ENCODE peak calls at places on chromosomes 16 and 17, in seven cellular contexts. One of them, this sample, is unnamed.

GRCh38 chr16:5653041-5653440 is 555.4 kb upstream of the EEF2KMT start:
- DNase-seq in astrocyte of the hippocampus: no peak
- DNase-seq in Kasumi-1: no peak
- DNase-seq in T-cell: no peak
- DNase-seq in fibroblast of pulmonary artery: no peak
- DNase-seq in endodermal cell: no peak
- DNase-seq in NCI-H510A: no peak
- DNase-seq in this sample: no peak

GRCh38 chr17:731943-732787 is at the start of gene TLCD3A:
- DNase-seq in astrocyte of the hippocampus: peak
- DNase-seq in Kasumi-1: no peak
- DNase-seq in T-cell: no peak
- DNase-seq in fibroblast of pulmonary artery: peak
- DNase-seq in endodermal cell: peak
- DNase-seq in NCI-H510A: peak
- DNase-seq in this sample: peak

GRCh38 chr17:78278139-78278741 is 46.8 kb downstream of the TMEM235 start:
- DNase-seq in astrocyte of the hippocampus: no peak
- DNase-seq in Kasumi-1: no peak
- DNase-seq in T-cell: no peak
- DNase-seq in fibroblast of pulmonary artery: no peak
- DNase-seq in endodermal cell: peak
- DNase-seq in NCI-H510A: peak
- DNase-seq in this sample: peak

GRCh38 chr17:32136856-32137255 is 5.4 kb upstream of the RHOT1 start:
- DNase-seq in astrocyte of the hippocampus: no peak
- DNase-seq in Kasumi-1: no peak
- DNase-seq in T-cell: no peak
- DNase-seq in fibroblast of pulmonary artery: no peak
- DNase-seq in endodermal cell: no peak
- DNase-seq in NCI-H510A: no peak
- DNase-seq in this sample: no peak

GRCh38 chr17:49612721-49613120 is 37.0 kb downstream of the NXPH3 start:
- DNase-seq in astrocyte of the hippocampus: no peak
- DNase-seq in Kasumi-1: no peak
- DNase-seq in T-cell: no peak
- DNase-seq in fibroblast of pulmonary artery: no peak
- DNase-seq in endodermal cell: no peak
- DNase-seq in NCI-H510A: no peak
- DNase-seq in this sample: no peak

GRCh38 chr16:81609323-81609892 is 164.8 kb downstream of the CMIP start:
- DNase-seq in astrocyte of the hippocampus: no peak
- DNase-seq in Kasumi-1: no peak
- DNase-seq in T-cell: no peak
- DNase-seq in fibroblast of pulmonary artery: no peak
- DNase-seq in endodermal cell: no peak
- DNase-seq in NCI-H510A: no peak
- DNase-seq in this sample: no peak

GRCh38 chr17:80151333-80151732 is 4.4 kb upstream of the EIF4A3 start:
- DNase-seq in astrocyte of the hippocampus: peak
- DNase-seq in Kasumi-1: no peak
- DNase-seq in T-cell: no peak
- DNase-seq in fibroblast of pulmonary artery: peak
- DNase-seq in endodermal cell: no peak
- DNase-seq in NCI-H510A: no peak
- DNase-seq in this sample: no peak

GRCh38 chr17:45052052-45052772 is 780 bp upstream of the DCAKD start:
- DNase-seq in astrocyte of the hippocampus: peak
- DNase-seq in Kasumi-1: peak
- DNase-seq in T-cell: peak
- DNase-seq in fibroblast of pulmonary artery: no peak
- DNase-seq in endodermal cell: peak
- DNase-seq in NCI-H510A: peak
- DNase-seq in this sample: peak

GRCh38 chr17:63476494-63476856 is 386 bp upstream of the ACE start:
- DNase-seq in astrocyte of the hippocampus: peak
- DNase-seq in Kasumi-1: no peak
- DNase-seq in T-cell: no peak
- DNase-seq in fibroblast of pulmonary artery: no peak
- DNase-seq in endodermal cell: peak
- DNase-seq in NCI-H510A: peak
- DNase-seq in this sample: peak

GRCh38 chr17:77086433-77087010 is 54.2 kb upstream of the SEC14L1 start:
- DNase-seq in astrocyte of the hippocampus: peak
- DNase-seq in Kasumi-1: peak
- DNase-seq in T-cell: peak
- DNase-seq in fibroblast of pulmonary artery: peak
- DNase-seq in endodermal cell: peak
- DNase-seq in NCI-H510A: peak
- DNase-seq in this sample: peak

GRCh38 chr17:68533887-68534700 is 21.9 kb downstream of the PRKAR1A start:
- DNase-seq in astrocyte of the hippocampus: peak
- DNase-seq in Kasumi-1: peak
- DNase-seq in T-cell: no peak
- DNase-seq in fibroblast of pulmonary artery: peak
- DNase-seq in endodermal cell: no peak
- DNase-seq in NCI-H510A: no peak
- DNase-seq in this sample: peak

GRCh38 chr16:30797670-30798309 is 10.8 kb upstream of the ZNF629 start:
- DNase-seq in astrocyte of the hippocampus: no peak
- DNase-seq in Kasumi-1: peak
- DNase-seq in T-cell: no peak
- DNase-seq in fibroblast of pulmonary artery: no peak
- DNase-seq in endodermal cell: no peak
- DNase-seq in NCI-H510A: no peak
- DNase-seq in this sample: no peak

GRCh38 chr16:69727916-69728270 is 1.5 kb upstream of the NQO1 start:
- DNase-seq in astrocyte of the hippocampus: peak
- DNase-seq in Kasumi-1: no peak
- DNase-seq in T-cell: no peak
- DNase-seq in fibroblast of pulmonary artery: no peak
- DNase-seq in endodermal cell: no peak
- DNase-seq in NCI-H510A: no peak
- DNase-seq in this sample: no peak

GRCh38 chr17:59607817-59608403 is 11.8 kb upstream of the CLTC start:
- DNase-seq in astrocyte of the hippocampus: no peak
- DNase-seq in Kasumi-1: peak
- DNase-seq in T-cell: peak
- DNase-seq in fibroblast of pulmonary artery: no peak
- DNase-seq in endodermal cell: peak
- DNase-seq in NCI-H510A: no peak
- DNase-seq in this sample: peak

GRCh38 chr17:61409301-61410099 is 9.9 kb downstream of the TBX2 start:
- DNase-seq in astrocyte of the hippocampus: peak
- DNase-seq in Kasumi-1: peak
- DNase-seq in T-cell: no peak
- DNase-seq in fibroblast of pulmonary artery: peak
- DNase-seq in endodermal cell: peak
- DNase-seq in NCI-H510A: no peak
- DNase-seq in this sample: peak

GRCh38 chr16:7605812-7606211 is 273.2 kb downstream of the RBFOX1 start:
- DNase-seq in astrocyte of the hippocampus: no peak
- DNase-seq in Kasumi-1: no peak
- DNase-seq in T-cell: no peak
- DNase-seq in fibroblast of pulmonary artery: no peak
- DNase-seq in endodermal cell: no peak
- DNase-seq in NCI-H510A: no peak
- DNase-seq in this sample: no peak

GRCh38 chr17:77186141-77186604 is 45.4 kb downstream of the SEC14L1 start:
- DNase-seq in astrocyte of the hippocampus: no peak
- DNase-seq in Kasumi-1: no peak
- DNase-seq in T-cell: no peak
- DNase-seq in fibroblast of pulmonary artery: no peak
- DNase-seq in endodermal cell: peak
- DNase-seq in NCI-H510A: no peak
- DNase-seq in this sample: no peak

GRCh38 chr16:56245197-56245596 is 53.9 kb downstream of the GNAO1 start:
- DNase-seq in astrocyte of the hippocampus: peak
- DNase-seq in Kasumi-1: no peak
- DNase-seq in T-cell: no peak
- DNase-seq in fibroblast of pulmonary artery: no peak
- DNase-seq in endodermal cell: no peak
- DNase-seq in NCI-H510A: no peak
- DNase-seq in this sample: no peak

GRCh38 chr17:82241183-82241925 is 12.5 kb downstream of the SLC16A3 start:
- DNase-seq in astrocyte of the hippocampus: peak
- DNase-seq in Kasumi-1: peak
- DNase-seq in T-cell: no peak
- DNase-seq in fibroblast of pulmonary artery: peak
- DNase-seq in endodermal cell: no peak
- DNase-seq in NCI-H510A: no peak
- DNase-seq in this sample: no peak

GRCh38 chr17:48541574-48542113 is 3.3 kb downstream of the HOXB2 start:
- DNase-seq in astrocyte of the hippocampus: peak
- DNase-seq in Kasumi-1: no peak
- DNase-seq in T-cell: no peak
- DNase-seq in fibroblast of pulmonary artery: peak
- DNase-seq in endodermal cell: peak
- DNase-seq in NCI-H510A: no peak
- DNase-seq in this sample: peak

GRCh38 chr16:30853758-30854157 is 40.1 kb downstream of the BCL7C start:
- DNase-seq in astrocyte of the hippocampus: no peak
- DNase-seq in Kasumi-1: no peak
- DNase-seq in T-cell: no peak
- DNase-seq in fibroblast of pulmonary artery: no peak
- DNase-seq in endodermal cell: no peak
- DNase-seq in NCI-H510A: no peak
- DNase-seq in this sample: no peak